ENCODE peak calls at places on chromosome 15, in seven cellular contexts. One of them, this sample, is unnamed.

GRCh38 chr15:55356985-55357585 is 38.1 kb downstream of the PIGB start:
- DNase-seq in KBM-7: no peak
- DNase-seq in NCI-H2171: no peak
- DNase-seq in activated T-cell treated with anti-CD3 and anti-CD28 coated beads for 48 hours: no peak
- DNase-seq in CD8-positive, alpha-beta T cell: no peak
- DNase-seq in iris pigment epithelial cell: no peak
- DNase-seq in cardiac muscle cell: no peak
- DNase-seq in this sample: no peak

GRCh38 chr15:70528816-70529215 is 234.5 kb downstream of the UACA start:
- DNase-seq in KBM-7: no peak
- DNase-seq in NCI-H2171: no peak
- DNase-seq in activated T-cell treated with anti-CD3 and anti-CD28 coated beads for 48 hours: no peak
- DNase-seq in CD8-positive, alpha-beta T cell: peak; percentile 49
- DNase-seq in iris pigment epithelial cell: no peak
- DNase-seq in cardiac muscle cell: no peak
- DNase-seq in this sample: no peak

GRCh38 chr15:90268415-90268814 is 2.9 kb downstream of the NGRN start:
- DNase-seq in KBM-7: peak; percentile 15
- DNase-seq in NCI-H2171: no peak
- DNase-seq in activated T-cell treated with anti-CD3 and anti-CD28 coated beads for 48 hours: no peak
- DNase-seq in CD8-positive, alpha-beta T cell: no peak
- DNase-seq in iris pigment epithelial cell: peak; percentile 3
- DNase-seq in cardiac muscle cell: no peak
- DNase-seq in this sample: no peak

GRCh38 chr15:98503970-98504369 is 144.4 kb upstream of the IGF1R start:
- DNase-seq in KBM-7: peak; percentile 75
- DNase-seq in NCI-H2171: no peak
- DNase-seq in activated T-cell treated with anti-CD3 and anti-CD28 coated beads for 48 hours: no peak
- DNase-seq in CD8-positive, alpha-beta T cell: no peak
- DNase-seq in iris pigment epithelial cell: peak; percentile 9
- DNase-seq in cardiac muscle cell: peak; percentile 50
- DNase-seq in this sample: no peak

GRCh38 chr15:74397239-74398068 is 30.0 kb upstream of the CYP11A1 start:
- DNase-seq in KBM-7: no peak
- DNase-seq in NCI-H2171: no peak
- DNase-seq in activated T-cell treated with anti-CD3 and anti-CD28 coated beads for 48 hours: no peak
- DNase-seq in CD8-positive, alpha-beta T cell: no peak
- DNase-seq in iris pigment epithelial cell: no peak
- DNase-seq in cardiac muscle cell: no peak
- DNase-seq in this sample: no peak

GRCh38 chr15:75640483-75641175 is 605 bp upstream of the IMP3 start:
- DNase-seq in KBM-7: peak; percentile 94
- DNase-seq in NCI-H2171: peak; percentile 44
- DNase-seq in activated T-cell treated with anti-CD3 and anti-CD28 coated beads for 48 hours: no peak
- DNase-seq in CD8-positive, alpha-beta T cell: peak; percentile 66
- DNase-seq in iris pigment epithelial cell: peak; percentile 49
- DNase-seq in cardiac muscle cell: peak; percentile 69
- DNase-seq in this sample: no peak

GRCh38 chr15:78076231-78077052 is 1.1 kb downstream of the TBC1D2B start:
- DNase-seq in KBM-7: no peak
- DNase-seq in NCI-H2171: no peak
- DNase-seq in activated T-cell treated with anti-CD3 and anti-CD28 coated beads for 48 hours: no peak
- DNase-seq in CD8-positive, alpha-beta T cell: peak; percentile 57
- DNase-seq in iris pigment epithelial cell: no peak
- DNase-seq in cardiac muscle cell: no peak
- DNase-seq in this sample: no peak

GRCh38 chr15:71066983-71067382 is 48.3 kb upstream of the THSD4 start:
- DNase-seq in KBM-7: no peak
- DNase-seq in NCI-H2171: no peak
- DNase-seq in activated T-cell treated with anti-CD3 and anti-CD28 coated beads for 48 hours: no peak
- DNase-seq in CD8-positive, alpha-beta T cell: no peak
- DNase-seq in iris pigment epithelial cell: peak; percentile 97
- DNase-seq in cardiac muscle cell: peak; percentile 92
- DNase-seq in this sample: no peak

GRCh38 chr15:27059610-27060202 is 88.7 kb downstream of the GABRG3 start:
- DNase-seq in KBM-7: peak; percentile 70
- DNase-seq in NCI-H2171: peak; percentile 40
- DNase-seq in activated T-cell treated with anti-CD3 and anti-CD28 coated beads for 48 hours: peak; percentile 6
- DNase-seq in CD8-positive, alpha-beta T cell: no peak
- DNase-seq in iris pigment epithelial cell: peak; percentile 21
- DNase-seq in cardiac muscle cell: peak; percentile 40
- DNase-seq in this sample: no peak

GRCh38 chr15:97995881-97996603 is 35.5 kb downstream of the ARRDC4 start:
- DNase-seq in KBM-7: peak; percentile 78
- DNase-seq in NCI-H2171: no peak
- DNase-seq in activated T-cell treated with anti-CD3 and anti-CD28 coated beads for 48 hours: no peak
- DNase-seq in CD8-positive, alpha-beta T cell: no peak
- DNase-seq in iris pigment epithelial cell: no peak
- DNase-seq in cardiac muscle cell: no peak
- DNase-seq in this sample: no peak

GRCh38 chr15:75636026-75636425 is 4.0 kb downstream of the IMP3 start:
- DNase-seq in KBM-7: no peak
- DNase-seq in NCI-H2171: no peak
- DNase-seq in activated T-cell treated with anti-CD3 and anti-CD28 coated beads for 48 hours: no peak
- DNase-seq in CD8-positive, alpha-beta T cell: no peak
- DNase-seq in iris pigment epithelial cell: no peak
- DNase-seq in cardiac muscle cell: no peak
- DNase-seq in this sample: no peak

GRCh38 chr15:45268135-45268534 is 16.1 kb downstream of the SLC28A2 start:
- DNase-seq in KBM-7: no peak
- DNase-seq in NCI-H2171: no peak
- DNase-seq in activated T-cell treated with anti-CD3 and anti-CD28 coated beads for 48 hours: no peak
- DNase-seq in CD8-positive, alpha-beta T cell: no peak
- DNase-seq in iris pigment epithelial cell: no peak
- DNase-seq in cardiac muscle cell: no peak
- DNase-seq in this sample: no peak

GRCh38 chr15:40952301-40952900 is 870 bp upstream of the CHAC1 start:
- DNase-seq in KBM-7: no peak
- DNase-seq in NCI-H2171: no peak
- DNase-seq in activated T-cell treated with anti-CD3 and anti-CD28 coated beads for 48 hours: no peak
- DNase-seq in CD8-positive, alpha-beta T cell: no peak
- DNase-seq in iris pigment epithelial cell: no peak
- DNase-seq in cardiac muscle cell: no peak
- DNase-seq in this sample: no peak

GRCh38 chr15:99427668-99428361 is 138.0 kb upstream of the MEF2A start:
- DNase-seq in KBM-7: no peak
- DNase-seq in NCI-H2171: no peak
- DNase-seq in activated T-cell treated with anti-CD3 and anti-CD28 coated beads for 48 hours: no peak
- DNase-seq in CD8-positive, alpha-beta T cell: no peak
- DNase-seq in iris pigment epithelial cell: no peak
- DNase-seq in cardiac muscle cell: no peak
- DNase-seq in this sample: peak; percentile 64

GRCh38 chr15:73082719-73083275 is 30.5 kb downstream of the NEO1 start:
- DNase-seq in KBM-7: peak; percentile 14
- DNase-seq in NCI-H2171: no peak
- DNase-seq in activated T-cell treated with anti-CD3 and anti-CD28 coated beads for 48 hours: no peak
- DNase-seq in CD8-positive, alpha-beta T cell: no peak
- DNase-seq in iris pigment epithelial cell: no peak
- DNase-seq in cardiac muscle cell: peak; percentile 16
- DNase-seq in this sample: no peak

GRCh38 chr15:39578851-39579486 is 1.9 kb upstream of the THBS1 start:
- DNase-seq in KBM-7: no peak
- DNase-seq in NCI-H2171: no peak
- DNase-seq in activated T-cell treated with anti-CD3 and anti-CD28 coated beads for 48 hours: no peak
- DNase-seq in CD8-positive, alpha-beta T cell: no peak
- DNase-seq in iris pigment epithelial cell: no peak
- DNase-seq in cardiac muscle cell: peak; percentile 60
- DNase-seq in this sample: no peak

GRCh38 chr15:39154776-39155175 is 426.1 kb upstream of the THBS1 start:
- DNase-seq in KBM-7: no peak
- DNase-seq in NCI-H2171: no peak
- DNase-seq in activated T-cell treated with anti-CD3 and anti-CD28 coated beads for 48 hours: no peak
- DNase-seq in CD8-positive, alpha-beta T cell: no peak
- DNase-seq in iris pigment epithelial cell: no peak
- DNase-seq in cardiac muscle cell: no peak
- DNase-seq in this sample: no peak

GRCh38 chr15:33215941-33216872 is 21.7 kb upstream of the FMN1 start:
- DNase-seq in KBM-7: peak; percentile 14
- DNase-seq in NCI-H2171: no peak
- DNase-seq in activated T-cell treated with anti-CD3 and anti-CD28 coated beads for 48 hours: no peak
- DNase-seq in CD8-positive, alpha-beta T cell: no peak
- DNase-seq in iris pigment epithelial cell: peak; percentile 50
- DNase-seq in cardiac muscle cell: peak; percentile 20
- DNase-seq in this sample: no peak

GRCh38 chr15:91099616-91100560 is at the start of gene SV2B:
- DNase-seq in KBM-7: peak; percentile 52
- DNase-seq in NCI-H2171: peak; percentile 57
- DNase-seq in activated T-cell treated with anti-CD3 and anti-CD28 coated beads for 48 hours: peak; percentile 45
- DNase-seq in CD8-positive, alpha-beta T cell: peak; percentile 63
- DNase-seq in iris pigment epithelial cell: peak; percentile 37
- DNase-seq in cardiac muscle cell: peak; percentile 38
- DNase-seq in this sample: no peak

GRCh38 chr15:84057714-84058331 is 177.8 kb upstream of the GOLGA6L4 start:
- DNase-seq in KBM-7: no peak
- DNase-seq in NCI-H2171: no peak
- DNase-seq in activated T-cell treated with anti-CD3 and anti-CD28 coated beads for 48 hours: no peak
- DNase-seq in CD8-positive, alpha-beta T cell: no peak
- DNase-seq in iris pigment epithelial cell: no peak
- DNase-seq in cardiac muscle cell: no peak
- DNase-seq in this sample: no peak

GRCh38 chr15:25838871-25839195 is 24.3 kb downstream of the ATP10A start:
- DNase-seq in KBM-7: no peak
- DNase-seq in NCI-H2171: no peak
- DNase-seq in activated T-cell treated with anti-CD3 and anti-CD28 coated beads for 48 hours: no peak
- DNase-seq in CD8-positive, alpha-beta T cell: no peak
- DNase-seq in iris pigment epithelial cell: no peak
- DNase-seq in cardiac muscle cell: no peak
- DNase-seq in this sample: no peak

GRCh38 chr15:90266485-90266884 is 1.0 kb downstream of the NGRN start:
- DNase-seq in KBM-7: peak; percentile 29
- DNase-seq in NCI-H2171: no peak
- DNase-seq in activated T-cell treated with anti-CD3 and anti-CD28 coated beads for 48 hours: no peak
- DNase-seq in CD8-positive, alpha-beta T cell: no peak
- DNase-seq in iris pigment epithelial cell: peak; percentile 39
- DNase-seq in cardiac muscle cell: peak; percentile 22
- DNase-seq in this sample: no peak

GRCh38 chr15:68028808-68029207 is 25.3 kb upstream of the PIAS1 start:
- DNase-seq in KBM-7: peak; percentile 42
- DNase-seq in NCI-H2171: no peak
- DNase-seq in activated T-cell treated with anti-CD3 and anti-CD28 coated beads for 48 hours: no peak
- DNase-seq in CD8-positive, alpha-beta T cell: no peak
- DNase-seq in iris pigment epithelial cell: no peak
- DNase-seq in cardiac muscle cell: no peak
- DNase-seq in this sample: no peak

GRCh38 chr15:64521726-64522164 is 61.4 kb downstream of the ZNF609 start:
- DNase-seq in KBM-7: peak; percentile 51
- DNase-seq in NCI-H2171: peak; percentile 20
- DNase-seq in activated T-cell treated with anti-CD3 and anti-CD28 coated beads for 48 hours: no peak
- DNase-seq in CD8-positive, alpha-beta T cell: no peak
- DNase-seq in iris pigment epithelial cell: peak; percentile 60
- DNase-seq in cardiac muscle cell: peak; percentile 82
- DNase-seq in this sample: no peak

GRCh38 chr15:27119695-27120266 is 148.8 kb downstream of the GABRG3 start:
- DNase-seq in KBM-7: no peak
- DNase-seq in NCI-H2171: peak; percentile 11
- DNase-seq in activated T-cell treated with anti-CD3 and anti-CD28 coated beads for 48 hours: no peak
- DNase-seq in CD8-positive, alpha-beta T cell: no peak
- DNase-seq in iris pigment epithelial cell: no peak
- DNase-seq in cardiac muscle cell: no peak
- DNase-seq in this sample: no peak

GRCh38 chr15:94370197-94370987 is 139.0 kb downstream of the MCTP2 start:
- DNase-seq in KBM-7: no peak
- DNase-seq in NCI-H2171: no peak
- DNase-seq in activated T-cell treated with anti-CD3 and anti-CD28 coated beads for 48 hours: no peak
- DNase-seq in CD8-positive, alpha-beta T cell: no peak
- DNase-seq in iris pigment epithelial cell: no peak
- DNase-seq in cardiac muscle cell: no peak
- DNase-seq in this sample: no peak

GRCh38 chr15:57112178-57112577 is 193.7 kb downstream of the TCF12 start:
- DNase-seq in KBM-7: no peak
- DNase-seq in NCI-H2171: no peak
- DNase-seq in activated T-cell treated with anti-CD3 and anti-CD28 coated beads for 48 hours: no peak
- DNase-seq in CD8-positive, alpha-beta T cell: no peak
- DNase-seq in iris pigment epithelial cell: peak; percentile 31
- DNase-seq in cardiac muscle cell: no peak
- DNase-seq in this sample: no peak

GRCh38 chr15:41873711-41874110 is 20.1 kb downstream of the SPTBN5 start:
- DNase-seq in KBM-7: no peak
- DNase-seq in NCI-H2171: no peak
- DNase-seq in activated T-cell treated with anti-CD3 and anti-CD28 coated beads for 48 hours: no peak
- DNase-seq in CD8-positive, alpha-beta T cell: no peak
- DNase-seq in iris pigment epithelial cell: no peak
- DNase-seq in cardiac muscle cell: no peak
- DNase-seq in this sample: no peak

GRCh38 chr15:86892774-86893449 is 813.2 kb downstream of the AGBL1 start:
- DNase-seq in KBM-7: no peak
- DNase-seq in NCI-H2171: peak; percentile 46
- DNase-seq in activated T-cell treated with anti-CD3 and anti-CD28 coated beads for 48 hours: no peak
- DNase-seq in CD8-positive, alpha-beta T cell: no peak
- DNase-seq in iris pigment epithelial cell: peak; percentile 8
- DNase-seq in cardiac muscle cell: peak; percentile 0
- DNase-seq in this sample: no peak

GRCh38 chr15:89556413-89557262 is 18.6 kb upstream of the TICRR start:
- DNase-seq in KBM-7: peak; percentile 68
- DNase-seq in NCI-H2171: peak; percentile 59
- DNase-seq in activated T-cell treated with anti-CD3 and anti-CD28 coated beads for 48 hours: peak; percentile 12
- DNase-seq in CD8-positive, alpha-beta T cell: peak; percentile 59
- DNase-seq in iris pigment epithelial cell: peak; percentile 75
- DNase-seq in cardiac muscle cell: peak; percentile 85
- DNase-seq in this sample: no peak

GRCh38 chr15:100722551-100723322 is 120.3 kb downstream of the ASB7 start:
- DNase-seq in KBM-7: no peak
- DNase-seq in NCI-H2171: no peak
- DNase-seq in activated T-cell treated with anti-CD3 and anti-CD28 coated beads for 48 hours: no peak
- DNase-seq in CD8-positive, alpha-beta T cell: no peak
- DNase-seq in iris pigment epithelial cell: no peak
- DNase-seq in cardiac muscle cell: no peak
- DNase-seq in this sample: no peak

GRCh38 chr15:43346305-43346704 is 15.9 kb upstream of the LCMT2 start:
- DNase-seq in KBM-7: peak; percentile 54
- DNase-seq in NCI-H2171: no peak
- DNase-seq in activated T-cell treated with anti-CD3 and anti-CD28 coated beads for 48 hours: no peak
- DNase-seq in CD8-positive, alpha-beta T cell: no peak
- DNase-seq in iris pigment epithelial cell: no peak
- DNase-seq in cardiac muscle cell: no peak
- DNase-seq in this sample: no peak

GRCh38 chr15:38879909-38880471 is 315.4 kb upstream of the RASGRP1 start:
- DNase-seq in KBM-7: no peak
- DNase-seq in NCI-H2171: no peak
- DNase-seq in activated T-cell treated with anti-CD3 and anti-CD28 coated beads for 48 hours: no peak
- DNase-seq in CD8-positive, alpha-beta T cell: no peak
- DNase-seq in iris pigment epithelial cell: no peak
- DNase-seq in cardiac muscle cell: peak; percentile 56
- DNase-seq in this sample: no peak

GRCh38 chr15:47129033-47129432 is 588.3 kb upstream of the SEMA6D start:
- DNase-seq in KBM-7: no peak
- DNase-seq in NCI-H2171: no peak
- DNase-seq in activated T-cell treated with anti-CD3 and anti-CD28 coated beads for 48 hours: no peak
- DNase-seq in CD8-positive, alpha-beta T cell: no peak
- DNase-seq in iris pigment epithelial cell: no peak
- DNase-seq in cardiac muscle cell: no peak
- DNase-seq in this sample: no peak

GRCh38 chr15:57505949-57506391 is 85.7 kb upstream of the MYZAP start:
- DNase-seq in KBM-7: no peak
- DNase-seq in NCI-H2171: no peak
- DNase-seq in activated T-cell treated with anti-CD3 and anti-CD28 coated beads for 48 hours: no peak
- DNase-seq in CD8-positive, alpha-beta T cell: no peak
- DNase-seq in iris pigment epithelial cell: peak; percentile 42
- DNase-seq in cardiac muscle cell: peak; percentile 67
- DNase-seq in this sample: no peak

This sample was measured in cardiac septum.